ENCODE peak calls at places on chromosomes 4 and X, in seven cellular contexts. K is A549, F is sigmoid colon, Z is K562, B is H1, C is transverse colon, A is suprapubic skin. P is an unnamed sample.

GRCh38 chr4:120844528-120844921 is 78.0 kb downstream of the PRDM5 start:
- DNase-seq in F (no peak), B (no peak), K (no peak), Z (no peak), C (no peak), A (no peak), P (no peak)

GRCh38 chr4:113397114-113397701 is 347.8 kb downstream of the ANK2 start:
- DNase-seq in K (no peak), B (no peak), Z (no peak), F (no peak), C (no peak), A (no peak), P (peak; percentile 35)

GRCh38 chr4:152159773-152160172 is 376.1 kb downstream of the FBXW7 start:
- DNase-seq in C (no peak), K (no peak), A (no peak), F (no peak), B (no peak), Z (no peak), P (no peak)

GRCh38 chr4:113209153-113209552 is 159.7 kb downstream of the ANK2 start:
- DNase-seq in Z (no peak), C (no peak), F (no peak), A (no peak), B (no peak), K (no peak), P (no peak)

GRCh38 chrX:8960809-8961413 is 73.0 kb downstream of the FAM9B start:
- DNase-seq in F (no peak), K (no peak), Z (no peak), B (no peak), A (no peak), C (no peak), P (no peak)

GRCh38 chr4:83569967-83570366 is 34.1 kb downstream of the GPAT3 start:
- DNase-seq in Z (no peak), F (no peak), K (no peak), B (no peak), C (no peak), A (no peak), P (no peak)

GRCh38 chr4:23327120-23327519 is 562.7 kb downstream of the PPARGC1A start:
- DNase-seq in B (no peak), F (no peak), A (no peak), C (no peak), K (no peak), Z (no peak), P (no peak)

GRCh38 chr4:110480031-110480549 is 4.1 kb downstream of the ENPEP start:
- DNase-seq in B (no peak), C (no peak), A (no peak), Z (no peak), K (no peak), F (no peak), P (no peak)

GRCh38 chr4:107131295-107131694 is 95.2 kb upstream of the DKK2 start:
- DNase-seq in B (no peak), C (no peak), K (no peak), F (no peak), Z (no peak), A (no peak), P (no peak)

GRCh38 chrX:119398974-119399771 is at the start of gene SLC25A43:
- DNase-seq in A (no peak), K (peak; percentile 44), B (no peak), F (peak; percentile 76), Z (peak; percentile 83), C (peak; percentile 57), P (peak; percentile 25)

GRCh38 chr4:110510282-110510681 is 34.3 kb downstream of the ENPEP start:
- DNase-seq in A (no peak), Z (no peak), B (no peak), C (peak; percentile 17), F (no peak), K (no peak), P (no peak)

GRCh38 chrX:65731684-65732289 is 64.3 kb downstream of the MSN start:
- DNase-seq in Z (no peak), K (no peak), F (no peak), A (no peak), B (no peak), C (no peak), P (no peak)

GRCh38 chrX:23952401-23952800 is 44.6 kb downstream of the CXorf58 start:
- DNase-seq in Z (no peak), A (no peak), C (no peak), B (no peak), F (no peak), K (no peak), P (no peak)

GRCh38 chrX:9586992-9587392 is 122.1 kb downstream of the TBL1X start:
- DNase-seq in Z (no peak), C (no peak), B (no peak), K (no peak), A (no peak), F (no peak), P (no peak)

GRCh38 chr4:60721680-60722079 is 478.4 kb upstream of the ADGRL3 start:
- DNase-seq in K (no peak), B (no peak), C (no peak), A (no peak), Z (no peak), F (no peak), P (no peak)

GRCh38 chrX:27307546-27307945 is 155.6 kb downstream of the PPP4R3C start:
- DNase-seq in K (no peak), A (no peak), B (no peak), C (no peak), Z (no peak), F (no peak), P (no peak)

GRCh38 chr4:153346031-153346430 is 1.5 kb downstream of the MND1 start:
- DNase-seq in C (no peak), Z (no peak), B (no peak), F (no peak), K (no peak), A (no peak), P (no peak)

GRCh38 chr4:41567186-41567585 is 29.2 kb downstream of the LIMCH1 start:
- DNase-seq in B (no peak), A (no peak), F (no peak), Z (no peak), K (no peak), C (no peak), P (no peak)

GRCh38 chrX:132837126-132837525 is 121.3 kb downstream of the HS6ST2 start:
- DNase-seq in C (no peak), A (no peak), Z (no peak), K (no peak), F (no peak), B (no peak), P (no peak)

GRCh38 chrX:24207826-24208225 is 58.3 kb downstream of the ZFX start:
- DNase-seq in A (no peak), K (no peak), F (no peak), C (no peak), Z (no peak), B (no peak), P (no peak)

GRCh38 chrX:17964871-17965270 is 103.8 kb upstream of the RAI2 start:
- DNase-seq in A (no peak), B (no peak), C (no peak), Z (no peak), F (no peak), K (no peak), P (no peak)

GRCh38 chrX:17967888-17968287 is 106.8 kb upstream of the RAI2 start:
- DNase-seq in K (no peak), C (no peak), Z (no peak), F (no peak), A (no peak), B (no peak), P (no peak)

DNA sequence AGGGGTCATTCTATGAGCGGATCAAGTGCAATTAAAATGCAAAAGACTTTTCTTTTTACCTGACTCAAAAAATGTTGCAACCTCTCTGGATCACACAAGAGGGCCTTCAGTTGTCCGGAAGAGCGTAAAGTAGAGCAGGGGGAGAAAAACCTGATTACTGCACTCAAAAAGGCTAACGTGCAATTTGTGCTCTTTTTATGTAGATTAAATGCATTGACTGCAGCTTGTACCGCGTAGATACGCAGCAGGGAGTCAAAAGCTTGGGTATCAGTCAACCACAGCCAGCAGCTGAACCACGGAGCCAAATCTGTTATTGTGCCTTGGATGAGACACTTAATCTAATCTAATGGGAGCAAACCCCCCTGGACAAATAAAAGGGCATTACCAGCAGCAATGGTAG is 107.3 kb upstream of the RAI2 start:
- DNase-seq in K (no peak), A (no peak), F (no peak), Z (no peak), C (no peak), B (no peak), P (no peak)
- TF ChIP-seq EP300 in K (no peak), A (no peak), F (no peak), Z (no peak), C (no peak), B (no peak), P (no peak)

DNA sequence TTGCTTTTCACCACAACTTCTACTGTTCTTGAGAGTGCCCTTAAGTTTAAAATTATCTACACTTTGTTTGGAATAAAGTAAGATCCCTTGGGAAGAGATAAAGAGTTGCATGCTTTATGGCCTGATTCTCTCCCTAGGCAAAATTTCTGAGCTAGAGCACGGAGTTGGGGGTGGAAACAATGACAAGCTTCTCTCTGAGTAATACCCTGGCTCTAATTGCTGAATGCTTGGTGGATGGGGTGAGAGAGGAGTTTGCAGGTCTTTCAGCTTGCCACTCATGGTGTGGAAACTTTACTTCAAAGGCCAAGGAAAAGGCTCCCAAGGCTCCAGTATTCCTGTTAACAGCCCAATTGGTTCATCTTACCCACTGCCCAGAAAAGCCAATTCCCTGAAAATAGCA is 26.1 kb upstream of the PRDM8 start:
- DNase-seq in C (no peak), K (no peak), A (no peak), Z (no peak), F (no peak), B (no peak), P (no peak)
- TF ChIP-seq EP300 in C (no peak), K (no peak), A (no peak), Z (no peak), F (no peak), B (no peak), P (no peak)

DNA sequence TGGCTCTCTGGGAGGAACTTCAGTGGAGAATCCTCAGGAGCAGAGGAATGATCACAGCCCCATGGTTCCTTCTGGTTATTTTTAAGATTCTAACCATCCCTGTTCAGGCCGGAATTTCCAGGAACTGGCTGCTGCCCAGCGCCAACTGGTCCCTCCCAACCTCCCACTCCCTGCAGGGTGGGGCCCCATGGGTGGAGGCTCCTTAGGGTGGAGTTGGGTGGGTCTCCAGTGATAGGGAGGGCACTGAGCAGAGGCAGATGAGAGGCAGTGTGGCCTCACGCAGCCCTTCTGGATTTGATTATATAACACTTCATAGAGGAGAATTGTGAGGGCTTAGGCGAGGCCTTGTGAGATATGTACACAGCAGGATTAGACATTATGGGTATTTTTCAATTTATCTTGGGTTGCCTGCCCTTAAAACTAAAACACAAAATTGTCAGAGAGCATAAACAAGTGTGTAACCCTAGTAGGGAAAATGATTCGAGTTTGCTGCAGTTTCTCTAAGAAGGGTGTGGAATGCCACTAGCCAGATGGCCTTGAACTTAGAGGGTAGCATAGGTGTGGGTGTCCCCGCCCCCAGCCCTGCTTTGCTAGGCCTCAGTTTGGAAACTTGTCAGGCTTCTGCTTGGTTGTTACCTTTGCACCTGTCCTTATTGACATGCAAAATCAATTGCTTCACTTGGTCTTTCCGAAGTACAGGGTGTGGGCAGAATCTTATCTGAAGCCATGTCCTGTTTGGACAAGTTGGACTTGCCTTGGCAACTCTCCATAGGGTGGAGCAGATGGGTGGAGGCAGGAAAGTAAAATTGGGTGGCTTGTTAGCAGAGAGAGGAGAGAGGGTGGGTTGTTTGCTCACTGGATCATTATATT is 9.3 kb downstream of the KLF3 start:
- DNase-seq in F (no peak), C (peak; percentile 93), K (peak; percentile 69), B (no peak), A (peak; percentile 86), Z (peak; percentile 77), P (peak; percentile 76)
- TF ChIP-seq EP300 in F (no peak), C (peak; percentile 94), K (no peak), B (no peak), A (no peak), Z (peak; percentile 40), P (no peak)

GRCh38 chr4:18397681-18398080 is 376.1 kb upstream of the LCORL start:
- DNase-seq in A (no peak), K (no peak), C (no peak), B (no peak), F (no peak), Z (no peak), P (no peak)
- TF ChIP-seq EP300 in A (no peak), K (no peak), C (no peak), B (no peak), F (no peak), Z (no peak), P (no peak)

P was measured in ovary.